ENCODE peak calls at places on chromosomes 3 and 15, in four cellular contexts. W is HepG2, S is GM12878, H is H1. F is an unnamed sample. For H3K4me1, the result is how much of the 10 kb centered on the place peaks cover.

GRCh38 chr15:68489426-68489825 is 57.5 kb upstream of the ITGA11 start:
- DNase-seq in W (no peak), S (no peak), H (no peak), F (no peak)

GRCh38 chr3:106183762-106184391 is 315.1 kb upstream of the CBLB start:
- DNase-seq in W (no peak), S (peak), H (no peak), F (no peak)

GRCh38 chr3:43378066-43378935 is 92.0 kb downstream of the SNRK start:
- DNase-seq in W (peak), S (peak), H (no peak), F (peak)

GRCh38 chr3:43620953-43621405 is 832 bp downstream of the ANO10 start:
- DNase-seq in W (no peak), S (no peak), H (no peak), F (no peak)

GRCh38 chr3:101725890-101726275 is 1.5 kb downstream of the CEP97 start:
- DNase-seq in W (no peak), S (no peak), H (no peak), F (no peak)

GRCh38 chr3:25843332-25843731 is 53.4 kb downstream of the OXSM start:
- DNase-seq in W (no peak), S (no peak), H (no peak), F (no peak)

GRCh38 chr3:126751611-126752302 is 47.7 kb downstream of the CHCHD6 start:
- DNase-seq in W (no peak), S (no peak), H (peak), F (no peak)

GRCh38 chr15:70324001-70324974 is 226.6 kb upstream of the TLE3 start:
- DNase-seq in W (no peak), S (no peak), H (peak), F (no peak)

GRCh38 chr3:100761211-100761921 is 52.1 kb downstream of the TFG start:
- DNase-seq in W (peak), S (no peak), H (no peak), F (peak)

GRCh38 chr3:81465510-81465909 is 295.9 kb downstream of the GBE1 start:
- DNase-seq in W (no peak), S (no peak), H (no peak), F (no peak)

GRCh38 chr3:174821477-174821876 is 37.7 kb upstream of the NAALADL2 start:
- DNase-seq in W (no peak), S (no peak), H (no peak), F (no peak)

GRCh38 chr15:63551400-63551799 is 45.8 kb upstream of the FBXL22 start:
- DNase-seq in W (no peak), S (no peak), H (no peak), F (no peak)

GRCh38 chr3:130539005-130539404 is 22.0 kb downstream of the COL6A6 start:
- DNase-seq in W (peak), S (no peak), H (peak), F (peak)

GRCh38 chr3:60755094-60755493 is 496.2 kb downstream of the FHIT start:
- DNase-seq in W (peak), S (no peak), H (peak), F (no peak)

GRCh38 chr15:84748274-84749110 is at the start of gene ZNF592:
- DNase-seq in W (peak), S (no peak), H (peak), F (peak)

GRCh38 chr3:77038468-77038927 is 1.4 kb upstream of the ROBO2 start:
- DNase-seq in W (peak), S (no peak), H (peak), F (peak)

GRCh38 chr15:87269566-87269965 is 987.0 kb downstream of the NTRK3 start:
- DNase-seq in W (no peak), S (no peak), H (no peak), F (no peak)

GRCh38 chr15:99446565-99447496 is 119.0 kb upstream of the MEF2A start:
- DNase-seq in W (no peak), S (no peak), H (peak), F (no peak)

GRCh38 chr3:71064288-71064975 is 519.1 kb downstream of the FOXP1 start:
- DNase-seq in W (peak), S (no peak), H (peak), F (peak)

GRCh38 chr15:84960391-84961113 is 21.1 kb upstream of the PDE8A start:
- DNase-seq in W (no peak), S (no peak), H (no peak), F (peak)

GRCh38 chr3:195802261-195802701 is 9.4 kb downstream of the MUC4 start:
- DNase-seq in W (no peak), S (no peak), H (no peak), F (no peak)

GRCh38 chr15:48861813-48862431 is 16.0 kb upstream of the EID1 start:
- DNase-seq in W (peak), S (no peak), H (no peak), F (peak)

GRCh38 chr15:79673416-79674123 is 223.2 kb downstream of the MTHFS start:
- DNase-seq in W (no peak), S (peak), H (peak), F (no peak)

GRCh38 chr15:39478996-39479395 is 101.9 kb upstream of the THBS1 start:
- DNase-seq in W (no peak), S (no peak), H (no peak), F (no peak)

GRCh38 chr3:25349828-25350227 is 78.2 kb upstream of the RARB start:
- DNase-seq in W (no peak), S (no peak), H (no peak), F (no peak)

GRCh38 chr15:52783929-52784798 is 6.0 kb downstream of the ONECUT1 start:
- DNase-seq in W (no peak), S (no peak), H (peak), F (peak)

GRCh38 chr3:195714380-195715011 is 6.3 kb upstream of the MUC20 start:
- DNase-seq in W (no peak), S (no peak), H (no peak), F (peak)

GRCh38 chr15:75751116-75751875 is 38.6 kb upstream of the CSPG4 start:
- DNase-seq in W (no peak), S (no peak), H (no peak), F (no peak)

GRCh38 chr3:34200576-34200975 is 402.1 kb downstream of the PDCD6IP start:
- DNase-seq in W (no peak), S (peak), H (no peak), F (no peak)

DNA sequence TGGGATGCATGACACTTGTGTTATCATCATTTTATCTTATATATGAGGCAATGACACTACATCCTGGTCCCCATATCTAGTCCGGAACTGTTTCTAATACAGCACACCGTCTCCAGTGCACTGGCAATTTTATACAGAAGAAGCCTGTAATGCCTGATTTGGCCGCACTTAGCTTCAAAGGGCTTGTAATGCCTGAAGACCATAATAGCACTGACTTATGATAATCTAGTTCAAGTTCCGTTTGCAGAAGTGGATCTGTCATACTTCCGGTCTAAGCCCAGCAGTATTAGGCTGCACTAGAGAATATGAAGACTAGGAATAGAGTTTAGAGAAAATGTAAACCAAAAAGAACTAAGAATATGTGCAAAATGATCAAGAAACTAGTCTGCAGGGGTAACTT is 1.3 kb downstream of the BNIP2 start:
- DNase-seq in W (peak), S (peak), H (no peak), F (peak)
- H3K4me1 ChIP-seq in W (half or more), S (under half), H (under half), F (under half)

GRCh38 chr3:72615182-72615581 is 233.1 kb downstream of the SHQ1 start:
- DNase-seq in W (no peak), S (no peak), H (no peak), F (no peak)

GRCh38 chr3:72613871-72614270 is 234.4 kb downstream of the SHQ1 start:
- DNase-seq in W (no peak), S (no peak), H (no peak), F (peak)

GRCh38 chr3:72617420-72618024 is 230.7 kb downstream of the SHQ1 start:
- DNase-seq in W (no peak), S (no peak), H (no peak), F (no peak)

GRCh38 chr3:72618739-72619138 is 229.5 kb downstream of the SHQ1 start:
- DNase-seq in W (no peak), S (no peak), H (no peak), F (no peak)

GRCh38 chr3:72614394-72615074 is 233.7 kb downstream of the SHQ1 start:
- DNase-seq in W (no peak), S (no peak), H (no peak), F (peak)
- TF ChIP-seq KDM1A in W (no peak), S (no peak), H (no peak), F (peak)

GRCh38 chr15:66170042-66170441 is 83.5 kb downstream of the MEGF11 start:
- DNase-seq in W (no peak), S (no peak), H (no peak), F (no peak)

GRCh38 chr15:66169625-66170024 is 83.9 kb downstream of the MEGF11 start:
- DNase-seq in W (no peak), S (no peak), H (no peak), F (peak)

GRCh38 chr15:66167854-66168253 is 85.7 kb downstream of the MEGF11 start:
- DNase-seq in W (no peak), S (no peak), H (no peak), F (peak)

GRCh38 chr15:66170716-66171115 is 82.8 kb downstream of the MEGF11 start:
- DNase-seq in W (no peak), S (no peak), H (no peak), F (no peak)

DNA sequence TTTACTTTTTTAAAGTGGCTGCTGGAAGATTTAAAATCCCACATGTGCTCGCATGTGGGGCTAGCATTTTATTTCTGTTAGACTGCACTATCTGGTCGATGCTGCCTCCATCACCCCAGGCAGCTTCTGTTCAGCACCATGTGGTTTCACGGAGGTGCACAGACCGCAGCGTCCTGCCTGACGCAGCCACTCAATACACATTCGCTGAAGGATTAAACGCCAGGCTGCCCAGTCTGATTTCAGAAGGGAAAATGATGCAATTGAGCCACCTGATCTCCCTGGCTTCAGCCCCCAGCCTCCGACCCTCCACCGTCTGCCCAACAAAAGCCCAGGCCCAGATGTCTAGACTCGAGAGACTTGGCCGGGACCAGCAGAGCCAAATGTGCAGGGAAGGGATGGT is 84.5 kb downstream of the MEGF11 start:
- DNase-seq in W (no peak), S (no peak), H (no peak), F (no peak)
- TF ChIP-seq ATF3 in W (no peak), S (no peak), H (no peak), F (no peak)

GRCh38 chr15:83110361-83110760 is 2.9 kb downstream of the TM6SF1 start:
- DNase-seq in W (no peak), S (no peak), H (no peak), F (no peak)

GRCh38 chr15:83109532-83109931 is 2.1 kb downstream of the TM6SF1 start:
- DNase-seq in W (no peak), S (no peak), H (no peak), F (no peak)

GRCh38 chr15:83107841-83108181 is 366 bp downstream of the TM6SF1 start:
- DNase-seq in W (no peak), S (no peak), H (no peak), F (no peak)

GRCh38 chr15:83106994-83107840 is at the start of gene TM6SF1:
- DNase-seq in W (no peak), S (no peak), H (peak), F (peak)

GRCh38 chr15:83108266-83109219 is 1.1 kb downstream of the TM6SF1 start:
- DNase-seq in W (no peak), S (peak), H (no peak), F (no peak)
- H3K4me1 ChIP-seq in W (under half), S (under half), H (under half), F (under half)

DNA sequence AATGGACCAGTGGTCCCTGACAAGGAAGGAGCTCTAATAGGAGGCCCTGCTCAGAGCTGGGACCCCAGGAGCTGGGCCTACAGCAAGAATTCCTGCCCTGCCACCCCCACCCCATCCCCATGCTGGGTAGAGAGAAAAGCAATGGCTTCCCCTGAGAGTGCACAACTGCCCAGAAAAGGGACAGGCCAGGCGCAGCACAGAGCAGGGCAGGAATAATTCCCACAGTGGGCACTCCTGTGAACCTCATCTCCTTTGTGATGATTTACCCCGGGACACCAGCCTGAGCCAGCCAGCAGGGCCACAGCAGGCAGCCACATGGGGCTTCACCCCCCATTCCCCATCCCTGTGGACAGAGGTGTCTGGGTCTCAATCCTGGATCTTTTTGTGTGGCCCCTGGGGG is 104.0 kb upstream of the IQSEC1 start:
- DNase-seq in W (no peak), S (no peak), H (no peak), F (no peak)
- TF ChIP-seq KDM1A in W (no peak), S (no peak), H (no peak), F (no peak)

GRCh38 chr3:79822076-79822475 is 54.3 kb upstream of the ROBO1 start:
- DNase-seq in W (no peak), S (no peak), H (no peak), F (no peak)
- TF ChIP-seq ATF3 in W (no peak), S (no peak), H (no peak), F (no peak)

DNA sequence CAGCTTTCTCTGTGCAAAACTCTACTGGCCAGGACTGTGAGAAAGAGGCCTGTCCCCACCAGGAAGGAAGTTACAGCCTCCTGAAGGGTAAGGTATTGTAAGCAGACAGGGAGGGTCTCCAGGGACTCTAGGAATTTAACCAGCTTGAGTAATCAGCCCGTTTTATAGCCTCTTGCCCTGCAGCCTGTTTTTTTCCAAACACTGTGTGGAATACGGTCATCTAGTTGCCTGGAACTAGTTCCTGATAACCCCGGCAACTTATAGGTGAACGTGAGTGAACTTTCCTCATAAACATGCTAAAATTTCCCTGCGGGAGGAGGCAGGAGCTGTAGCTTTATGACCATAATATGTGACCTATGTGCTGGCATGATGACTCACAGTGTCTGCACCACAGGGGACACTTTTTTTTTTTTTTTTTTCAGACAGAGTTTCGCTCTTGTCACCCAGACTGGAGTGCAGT is 60.1 kb upstream of the DAZL start:
- DNase-seq in W (no peak), S (no peak), H (no peak), F (no peak)
- H3K4me1 ChIP-seq in W (under half), S (under half), H (under half), F (under half)

DNA sequence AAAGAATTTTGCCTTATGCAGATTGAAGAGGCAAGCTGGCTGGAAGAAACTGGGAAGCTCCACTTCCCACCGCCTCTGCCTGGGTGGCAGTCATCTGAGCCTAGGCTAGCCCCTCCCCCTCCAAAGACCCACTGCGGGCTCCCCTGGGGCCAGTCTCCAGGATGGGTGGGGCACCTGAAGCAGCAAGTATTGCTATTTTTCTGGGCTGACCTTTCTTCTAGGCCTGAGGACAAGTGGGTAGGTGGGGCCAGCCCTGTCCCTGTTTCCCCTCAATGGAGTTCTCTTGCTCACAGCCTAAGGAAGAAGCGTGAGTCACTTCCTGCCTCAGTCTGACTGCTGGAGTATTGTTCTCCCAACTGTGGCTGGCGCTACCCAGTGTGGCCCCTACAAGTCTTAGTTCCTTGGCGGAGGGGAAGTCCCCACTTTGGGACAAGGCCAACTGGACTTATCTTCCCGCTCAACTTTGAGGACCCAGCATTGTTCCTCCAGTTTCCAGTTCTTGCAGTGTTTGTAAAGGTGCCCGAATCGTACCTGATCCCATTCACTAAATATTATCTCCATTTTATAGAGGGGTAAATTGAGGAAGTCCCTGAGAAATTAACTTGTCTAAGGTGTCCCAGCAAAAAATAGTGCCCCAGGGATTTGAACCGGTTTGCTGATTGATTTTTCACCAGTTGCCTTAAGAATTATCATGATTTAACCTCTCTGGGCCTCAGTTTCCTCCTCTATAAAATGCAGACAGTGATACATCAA is 1.4 kb downstream of the FURIN start:
- DNase-seq in W (no peak), S (no peak), H (no peak), F (peak)
- TF ChIP-seq KDM1A in W (no peak), S (no peak), H (no peak), F (no peak)

F was measured in K562.